ENCODE peak calls at places on chromosomes 6 and 20, in five cellular contexts. W is CD4-positive, alpha-beta T cell; K is mammary epithelial cell; A is retina; X is choroid plexus epithelial cell. D is an unnamed sample.
A peak's percentile ranks its signal among the peaks of the same experiment; 100 is the strongest.

GRCh38 chr6:100549406-100550167 is 84.9 kb upstream of the SIM1 start:
- DNase-seq in K (no peak), A (no peak), W (no peak), X (peak; percentile 62), D (no peak)

GRCh38 chr6:139882234-139882633 is 507.8 kb upstream of the CITED2 start:
- DNase-seq in A (no peak), W (no peak), K (no peak), X (peak; percentile 70), D (no peak)

GRCh38 chr6:135219346-135219745 is 38.2 kb downstream of the MYB start:
- DNase-seq in W (no peak), X (no peak), K (no peak), A (no peak), D (no peak)

GRCh38 chr6:147216915-147217314 is 12.7 kb downstream of the STXBP5 start:
- DNase-seq in A (no peak), K (no peak), X (no peak), W (no peak), D (no peak)

GRCh38 chr20:46307139-46307998 is 929 bp downstream of the CDH22 start:
- DNase-seq in A (peak; percentile 64), K (peak; percentile 25), W (peak; percentile 63), X (peak; percentile 54), D (peak; percentile 60)

GRCh38 chr6:122956376-122956775 is 39.7 kb upstream of the CLVS2 start:
- DNase-seq in W (no peak), X (no peak), A (no peak), K (no peak), D (no peak)

GRCh38 chr6:109523478-109523877 is 40.5 kb upstream of the ZBTB24 start:
- DNase-seq in W (no peak), X (peak; percentile 72), A (no peak), K (peak; percentile 40), D (no peak)

GRCh38 chr6:19415605-19416326 is 421.4 kb upstream of the ID4 start:
- DNase-seq in X (peak; percentile 54), A (no peak), W (no peak), K (peak; percentile 82), D (no peak)

GRCh38 chr6:87279051-87279595 is 43.3 kb upstream of the SMIM8 start:
- DNase-seq in K (no peak), A (no peak), X (no peak), W (no peak), D (no peak)

GRCh38 chr6:110613356-110613755 is 136.9 kb upstream of the SLC22A16 start:
- DNase-seq in W (no peak), K (no peak), X (no peak), A (no peak), D (no peak)

GRCh38 chr6:90859612-90860011 is 272.7 kb upstream of the MAP3K7 start:
- DNase-seq in X (no peak), A (peak; percentile 45), K (no peak), W (no peak), D (no peak)

GRCh38 chr6:25288518-25288917 is 9.3 kb downstream of the CARMIL1 start:
- DNase-seq in A (no peak), K (no peak), X (no peak), W (no peak), D (no peak)

GRCh38 chr6:66628917-66629316 is 921.9 kb upstream of the EYS start:
- DNase-seq in W (no peak), K (no peak), X (peak; percentile 87), A (no peak), D (no peak)

GRCh38 chr6:16822975-16823374 is 61.7 kb upstream of the ATXN1 start:
- DNase-seq in K (no peak), A (no peak), W (no peak), X (no peak), D (no peak)

GRCh38 chr6:168574699-168575195 is 133.8 kb downstream of the SMOC2 start:
- DNase-seq in W (no peak), A (no peak), X (no peak), K (no peak), D (no peak)

GRCh38 chr20:25309395-25310267 is 61.7 kb downstream of the PYGB start:
- DNase-seq in X (peak; percentile 91), A (no peak), K (peak; percentile 72), W (no peak), D (no peak)

GRCh38 chr20:10218536-10219451 is at the start of gene SNAP25:
- DNase-seq in X (peak; percentile 94), A (peak; percentile 94), W (peak; percentile 4), K (peak; percentile 47), D (peak; percentile 14)

GRCh38 chr6:40506956-40507355 is 80.2 kb downstream of the LRFN2 start:
- DNase-seq in A (no peak), K (no peak), X (no peak), W (no peak), D (no peak)

GRCh38 chr6:90860822-90861601 is 274.1 kb upstream of the MAP3K7 start:
- DNase-seq in W (no peak), K (no peak), A (no peak), X (peak; percentile 4), D (no peak)

D was measured in T follicular helper cell.